ENCODE peak calls at places on chromosomes 7 and 10, in nine cellular contexts. L, K, E, C, Y, O, G, N and V are unnamed samples.

GRCh38 chr10:14757394-14757793 is 17.3 kb downstream of the FAM107B start:
- DNase-seq in L (no peak), K (no peak), E (no peak), C (no peak), Y (no peak), O (no peak), G (no peak), N (no peak), V (no peak)

GRCh38 chr10:10056958-10057357 is 960.7 kb upstream of the CELF2 start:
- DNase-seq in L (no peak), K (peak; percentile 7), E (no peak), C (peak; percentile 28), Y (no peak), O (peak; percentile 5), G (no peak), N (no peak), V (no peak)

GRCh38 chr7:23072043-23072442 is 33.5 kb upstream of the KLHL7 start:
- DNase-seq in L (no peak), K (peak; percentile 54), E (no peak), C (no peak), Y (peak; percentile 35), O (peak; percentile 13), G (peak; percentile 51), N (no peak), V (no peak)

GRCh38 chr10:86344714-86345161 is 21.9 kb downstream of the GRID1 start:
- DNase-seq in L (no peak), K (no peak), E (no peak), C (no peak), Y (no peak), O (no peak), G (no peak), N (no peak), V (no peak)

GRCh38 chr10:35783305-35783838 is 141.3 kb upstream of the FZD8 start:
- DNase-seq in L (no peak), K (peak; percentile 27), E (no peak), C (no peak), Y (peak; percentile 20), O (peak; percentile 62), G (peak; percentile 9), N (no peak), V (peak; percentile 10)

GRCh38 chr7:131110294-131111080 is 217.2 kb upstream of the MKLN1 start:
- DNase-seq in L (no peak), K (peak; percentile 68), E (no peak), C (peak; percentile 56), Y (peak; percentile 73), O (peak; percentile 26), G (peak; percentile 66), N (no peak), V (no peak)

GRCh38 chr10:117345143-117345542 is 30.1 kb downstream of the PDZD8 start:
- DNase-seq in L (no peak), K (no peak), E (no peak), C (no peak), Y (no peak), O (no peak), G (no peak), N (no peak), V (no peak)

GRCh38 chr10:124217031-124217430 is 123.6 kb upstream of the CHST15 start:
- DNase-seq in L (no peak), K (no peak), E (no peak), C (no peak), Y (no peak), O (no peak), G (no peak), N (no peak), V (no peak)

GRCh38 chr7:105141068-105141467 is 127.1 kb downstream of the KMT2E start:
- DNase-seq in L (peak; percentile 10), K (peak; percentile 64), E (peak; percentile 54), C (peak; percentile 28), Y (peak; percentile 72), O (peak; percentile 77), G (peak; percentile 58), N (peak; percentile 16), V (peak; percentile 3)

GRCh38 chr7:5557920-5558401 is 134.3 kb upstream of the TNRC18 start:
- DNase-seq in L (no peak), K (no peak), E (peak; percentile 47), C (no peak), Y (peak; percentile 59), O (no peak), G (peak; percentile 47), N (no peak), V (no peak)

GRCh38 chr10:32954080-32954479 is 4.0 kb downstream of the ITGB1 start:
- DNase-seq in L (no peak), K (no peak), E (no peak), C (no peak), Y (no peak), O (no peak), G (no peak), N (no peak), V (no peak)

GRCh38 chr10:34010891-34011290 is 676.4 kb upstream of the NRP1 start:
- DNase-seq in L (no peak), K (peak; percentile 57), E (no peak), C (peak; percentile 62), Y (peak; percentile 16), O (peak; percentile 77), G (peak; percentile 30), N (no peak), V (peak; percentile 3)

GRCh38 chr7:94439893-94440381 is 45.2 kb downstream of the COL1A2 start:
- DNase-seq in L (no peak), K (peak; percentile 8), E (no peak), C (no peak), Y (peak; percentile 45), O (peak; percentile 48), G (peak; percentile 61), N (no peak), V (no peak)

GRCh38 chr7:44738031-44738730 is 10.5 kb upstream of the ZMIZ2 start:
- DNase-seq in L (no peak), K (no peak), E (no peak), C (no peak), Y (peak; percentile 20), O (no peak), G (no peak), N (no peak), V (no peak)

GRCh38 chr10:70496341-70497119 is 18.0 kb downstream of the PALD1 start:
- DNase-seq in L (no peak), K (no peak), E (no peak), C (no peak), Y (no peak), O (no peak), G (no peak), N (no peak), V (no peak)

GRCh38 chr10:14173706-14174594 is 156.8 kb downstream of the FRMD4A start:
- DNase-seq in L (no peak), K (no peak), E (no peak), C (peak; percentile 33), Y (peak; percentile 0), O (peak; percentile 17), G (no peak), N (no peak), V (no peak)

GRCh38 chr7:100572281-100572948 is 1.3 kb downstream of the SAP25 start:
- DNase-seq in L (no peak), K (no peak), E (no peak), C (no peak), Y (no peak), O (no peak), G (no peak), N (no peak), V (no peak)

GRCh38 chr10:6958254-6958653 is 378.2 kb upstream of the PRKCQ start:
- DNase-seq in L (no peak), K (no peak), E (no peak), C (no peak), Y (no peak), O (no peak), G (no peak), N (no peak), V (no peak)

GRCh38 chr10:47359101-47359500 is 10.9 kb downstream of the RBP3 start:
- DNase-seq in L (no peak), K (no peak), E (no peak), C (no peak), Y (no peak), O (no peak), G (no peak), N (no peak), V (no peak)

GRCh38 chr7:38413784-38414183 is 140.3 kb upstream of the TARP start:
- DNase-seq in L (no peak), K (no peak), E (peak; percentile 11), C (no peak), Y (no peak), O (no peak), G (no peak), N (no peak), V (no peak)

GRCh38 chr7:121761399-121761798 is 111.6 kb upstream of the PTPRZ1 start:
- DNase-seq in L (no peak), K (peak; percentile 13), E (no peak), C (no peak), Y (no peak), O (peak; percentile 12), G (no peak), N (no peak), V (no peak)

GRCh38 chr10:95819620-95820329 is 63.8 kb downstream of the ENTPD1 start:
- DNase-seq in L (no peak), K (no peak), E (no peak), C (no peak), Y (peak; percentile 36), O (no peak), G (peak; percentile 5), N (no peak), V (no peak)

DNA sequence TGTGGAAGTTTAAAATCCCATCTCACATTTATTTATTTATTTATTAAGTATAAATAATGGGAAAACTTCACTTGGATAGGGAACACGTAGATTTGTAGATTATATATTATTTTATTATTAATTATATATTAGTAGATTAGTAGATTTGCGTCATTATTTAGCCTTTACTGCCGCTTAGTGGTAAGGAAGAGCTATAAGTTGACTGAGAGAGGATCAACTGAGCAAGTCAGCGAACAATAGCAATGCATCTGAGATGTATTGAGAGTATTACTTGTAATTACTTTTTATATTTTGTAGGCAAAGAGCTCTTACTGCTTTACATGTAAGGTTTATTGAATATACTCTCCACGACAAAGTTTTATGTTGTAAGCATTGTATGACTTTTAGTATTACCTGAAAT is 244.5 kb upstream of the ANKRD30A start:
- DNase-seq in L (no peak), K (peak; percentile 46), E (no peak), C (peak; percentile 6), Y (peak; percentile 68), O (peak; percentile 14), G (peak; percentile 49), N (no peak), V (peak; percentile 2)
- TF ChIP-seq CTCF in L (peak; percentile 28), K (peak; percentile 69), E (no peak), C (peak; percentile 57), Y (peak; percentile 79), O (peak; percentile 56), G (peak; percentile 71), N (peak; percentile 33), V (peak; percentile 64)

GRCh38 chr10:80894339-80894791 is 356.7 kb downstream of the SH2D4B start:
- DNase-seq in L (no peak), K (no peak), E (no peak), C (no peak), Y (no peak), O (no peak), G (no peak), N (no peak), V (no peak)
- H3K4me3 ChIP-seq in L (no peak overlapping the region), K (no peak overlapping the region), E (no peak overlapping the region), C (no peak overlapping the region), Y (no peak overlapping the region), O (no peak overlapping the region), G (no peak overlapping the region), N (no peak overlapping the region), V (no peak overlapping the region)

GRCh38 chr7:7157177-7157886 is 25.0 kb upstream of the C1GALT1 start:
- DNase-seq in L (no peak), K (peak; percentile 76), E (no peak), C (peak; percentile 90), Y (peak; percentile 84), O (peak; percentile 93), G (peak; percentile 90), N (peak; percentile 76), V (peak; percentile 82)
- TF ChIP-seq CTCF in L (no peak), K (no peak), E (no peak), C (no peak), Y (no peak), O (no peak), G (peak; percentile 1), N (no peak), V (no peak)

GRCh38 chr7:19773361-19773760 is at the start of gene TMEM196:
- DNase-seq in L (no peak), K (no peak), E (no peak), C (no peak), Y (no peak), O (no peak), G (no peak), N (no peak), V (no peak)
- H3K4me3 ChIP-seq in L (no peak within 1 kb of the TSS), K (no peak within 1 kb of the TSS), E (no peak within 1 kb of the TSS), C (peak within 1 kb of the TSS; percentile 44), Y (peak within 1 kb of the TSS; percentile 31), O (no peak within 1 kb of the TSS), G (no peak within 1 kb of the TSS), N (no peak within 1 kb of the TSS), V (no peak within 1 kb of the TSS)